ENCODE peak calls at places on chromosomes 11 and 22, in ten cellular contexts. One of them, this sample, is unnamed.

GRCh38 chr11:17219016-17219415 is 11.2 kb upstream of the PIK3C2A start:
- DNase-seq in K562: no peak
- DNase-seq in A549: no peak
- DNase-seq in heart left ventricle: no peak
- DNase-seq in cardiac muscle cell: peak
- DNase-seq in kidney: no peak
- DNase-seq in fibroblast of pulmonary artery: no peak
- DNase-seq in lower lobe of right lung: no peak
- DNase-seq in Peyer's patch: no peak
- DNase-seq in body of pancreas: no peak
- DNase-seq in this sample: no peak

GRCh38 chr22:35627267-35628041 is 10.3 kb upstream of the MB start:
- DNase-seq in lower lobe of right lung: peak
- DNase-seq in Peyer's patch: peak
- DNase-seq in K562: no peak
- DNase-seq in kidney: peak
- DNase-seq in A549: peak
- DNase-seq in heart left ventricle: peak
- DNase-seq in fibroblast of pulmonary artery: peak
- DNase-seq in body of pancreas: peak
- DNase-seq in cardiac muscle cell: peak
- DNase-seq in this sample: peak

GRCh38 chr11:128463975-128464374 is 123.4 kb downstream of the ETS1 start:
- DNase-seq in body of pancreas: no peak
- DNase-seq in kidney: no peak
- DNase-seq in Peyer's patch: no peak
- DNase-seq in cardiac muscle cell: no peak
- DNase-seq in fibroblast of pulmonary artery: no peak
- DNase-seq in heart left ventricle: no peak
- DNase-seq in A549: no peak
- DNase-seq in K562: no peak
- DNase-seq in lower lobe of right lung: no peak
- DNase-seq in this sample: no peak

GRCh38 chr11:75280770-75281468 is 40.3 kb downstream of the TPBGL start:
- DNase-seq in K562: no peak
- DNase-seq in heart left ventricle: no peak
- DNase-seq in A549: no peak
- DNase-seq in kidney: peak
- DNase-seq in fibroblast of pulmonary artery: no peak
- DNase-seq in body of pancreas: no peak
- DNase-seq in cardiac muscle cell: no peak
- DNase-seq in lower lobe of right lung: no peak
- DNase-seq in Peyer's patch: no peak
- DNase-seq in this sample: no peak

GRCh38 chr11:19349340-19350025 is 108.7 kb upstream of the E2F8 start:
- DNase-seq in cardiac muscle cell: peak
- DNase-seq in lower lobe of right lung: no peak
- DNase-seq in fibroblast of pulmonary artery: peak
- DNase-seq in Peyer's patch: no peak
- DNase-seq in body of pancreas: no peak
- DNase-seq in K562: no peak
- DNase-seq in kidney: no peak
- DNase-seq in heart left ventricle: peak
- DNase-seq in A549: no peak
- DNase-seq in this sample: no peak

GRCh38 chr11:119307219-119307618 is 9.7 kb downstream of the MCAM start:
- DNase-seq in heart left ventricle: no peak
- DNase-seq in kidney: no peak
- DNase-seq in body of pancreas: no peak
- DNase-seq in cardiac muscle cell: no peak
- DNase-seq in K562: no peak
- DNase-seq in fibroblast of pulmonary artery: no peak
- DNase-seq in Peyer's patch: no peak
- DNase-seq in lower lobe of right lung: no peak
- DNase-seq in A549: no peak
- DNase-seq in this sample: no peak

GRCh38 chr11:83151274-83151977 is 5.5 kb upstream of the PCF11 start:
- DNase-seq in Peyer's patch: peak
- DNase-seq in A549: no peak
- DNase-seq in kidney: no peak
- DNase-seq in heart left ventricle: no peak
- DNase-seq in lower lobe of right lung: no peak
- DNase-seq in fibroblast of pulmonary artery: no peak
- DNase-seq in K562: peak
- DNase-seq in body of pancreas: no peak
- DNase-seq in cardiac muscle cell: no peak
- DNase-seq in this sample: no peak

GRCh38 chr11:46333129-46333947 is 13.9 kb upstream of the DGKZ start:
- DNase-seq in heart left ventricle: no peak
- DNase-seq in body of pancreas: no peak
- DNase-seq in Peyer's patch: no peak
- DNase-seq in K562: no peak
- DNase-seq in kidney: no peak
- DNase-seq in cardiac muscle cell: no peak
- DNase-seq in A549: no peak
- DNase-seq in lower lobe of right lung: no peak
- DNase-seq in fibroblast of pulmonary artery: no peak
- DNase-seq in this sample: no peak

GRCh38 chr11:58650496-58650895 is 28.0 kb downstream of the CNTF start:
- DNase-seq in heart left ventricle: no peak
- DNase-seq in cardiac muscle cell: no peak
- DNase-seq in lower lobe of right lung: no peak
- DNase-seq in fibroblast of pulmonary artery: no peak
- DNase-seq in Peyer's patch: no peak
- DNase-seq in A549: no peak
- DNase-seq in K562: no peak
- DNase-seq in kidney: no peak
- DNase-seq in body of pancreas: no peak
- DNase-seq in this sample: no peak

GRCh38 chr11:10454902-10455631 is at the start of gene AMPD3:
- DNase-seq in body of pancreas: peak
- DNase-seq in fibroblast of pulmonary artery: peak
- DNase-seq in Peyer's patch: peak
- DNase-seq in cardiac muscle cell: peak
- DNase-seq in kidney: no peak
- DNase-seq in heart left ventricle: no peak
- DNase-seq in K562: peak
- DNase-seq in lower lobe of right lung: no peak
- DNase-seq in A549: peak
- DNase-seq in this sample: peak

DNA sequence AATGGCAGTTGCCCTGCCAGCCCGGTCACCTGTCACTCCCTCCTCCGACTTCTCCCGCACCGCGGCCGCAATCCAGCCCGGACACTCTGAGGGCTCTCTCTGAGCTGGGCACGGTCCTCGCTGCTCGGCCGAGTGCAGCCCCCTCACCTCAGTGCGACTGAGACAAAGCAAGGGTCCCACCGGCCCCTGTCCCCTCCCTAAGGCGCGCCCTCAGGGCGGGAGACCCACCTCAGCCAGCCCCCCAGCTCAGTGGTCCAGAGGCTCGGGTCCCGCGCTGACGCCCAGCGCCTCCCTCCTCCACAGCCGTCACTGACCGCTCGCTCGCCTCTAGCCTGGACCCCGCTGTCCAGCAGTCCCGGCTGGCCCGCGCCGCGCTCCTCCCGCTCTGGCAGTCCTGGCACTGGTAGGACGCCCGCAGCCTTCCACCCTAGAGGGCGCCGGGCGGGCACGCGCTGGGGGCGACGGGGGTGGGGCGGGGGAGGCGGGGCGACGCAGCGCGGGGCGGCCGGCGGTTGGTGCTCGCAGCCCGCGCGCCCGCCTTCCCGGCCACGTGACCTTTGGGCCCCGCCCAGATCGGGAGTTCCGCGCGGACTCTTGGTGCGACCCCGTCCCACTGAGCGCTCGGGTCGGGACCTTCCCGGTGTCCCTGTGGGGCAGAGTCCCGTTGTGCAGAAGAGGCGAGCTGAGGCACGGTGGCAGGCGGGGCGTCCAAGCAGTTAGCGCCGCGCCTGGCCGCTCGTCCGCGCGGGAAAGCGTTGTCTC is 7.9 kb upstream of the L3MBTL2 start:
- DNase-seq in K562: peak
- DNase-seq in body of pancreas: peak
- DNase-seq in heart left ventricle: peak
- DNase-seq in cardiac muscle cell: peak
- DNase-seq in lower lobe of right lung: peak
- DNase-seq in kidney: peak
- DNase-seq in fibroblast of pulmonary artery: peak
- DNase-seq in Peyer's patch: peak
- DNase-seq in A549: peak
- DNase-seq in this sample: peak
- TF ChIP-seq CTCF in K562: no peak
- TF ChIP-seq CTCF in body of pancreas: peak
- TF ChIP-seq CTCF in heart left ventricle: no peak
- TF ChIP-seq CTCF in cardiac muscle cell: peak
- TF ChIP-seq CTCF in lower lobe of right lung: peak
- TF ChIP-seq CTCF in kidney: peak
- TF ChIP-seq CTCF in fibroblast of pulmonary artery: no peak
- TF ChIP-seq CTCF in Peyer's patch: no peak
- TF ChIP-seq CTCF in A549: peak
- TF ChIP-seq CTCF in this sample: no peak

DNA sequence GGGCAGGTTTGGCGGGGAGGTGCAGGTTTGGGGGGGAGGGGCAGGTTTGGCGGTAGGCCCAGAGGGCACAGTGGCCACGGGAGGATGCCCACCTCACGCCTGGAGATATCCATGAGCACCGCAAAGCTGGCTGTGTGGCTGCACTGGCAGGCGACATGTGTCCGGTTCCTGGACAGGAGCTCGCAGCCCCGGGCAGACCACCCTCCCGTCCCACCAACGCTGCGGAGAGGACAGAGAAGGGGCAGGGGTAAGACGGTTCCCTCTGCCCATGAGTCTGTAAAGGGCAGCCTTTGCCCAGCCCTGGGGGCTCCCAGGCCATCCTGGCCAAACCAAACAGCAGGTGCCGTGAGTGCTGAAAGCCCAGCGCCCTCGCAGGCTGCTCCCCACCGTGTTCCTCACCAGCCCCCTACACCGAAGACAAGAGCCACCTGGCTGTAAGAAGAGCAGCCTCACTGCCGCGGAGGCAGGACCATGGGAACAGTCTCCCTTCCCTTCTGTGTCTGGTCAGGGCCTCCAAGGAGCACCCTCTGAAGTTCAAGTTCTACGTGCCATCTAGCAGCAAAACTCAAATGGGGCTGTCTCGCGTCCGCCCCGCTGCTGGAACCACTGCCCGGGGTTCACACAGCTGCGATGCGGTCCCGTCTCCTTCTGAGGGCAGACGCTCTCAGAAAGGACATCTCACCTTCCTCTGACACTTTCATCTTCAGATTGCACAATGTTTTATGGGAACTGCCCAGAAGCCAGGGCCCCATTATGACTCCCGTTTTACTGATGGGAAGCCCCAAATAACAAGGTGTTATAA is 43.2 kb downstream of the TRMU start:
- DNase-seq in K562: no peak
- DNase-seq in heart left ventricle: no peak
- DNase-seq in body of pancreas: no peak
- DNase-seq in A549: no peak
- DNase-seq in fibroblast of pulmonary artery: no peak
- DNase-seq in lower lobe of right lung: peak
- DNase-seq in cardiac muscle cell: no peak
- DNase-seq in kidney: peak
- DNase-seq in Peyer's patch: no peak
- DNase-seq in this sample: no peak
- H3K4me3 ChIP-seq in K562: no peak
- H3K4me3 ChIP-seq in heart left ventricle: no peak
- H3K4me3 ChIP-seq in body of pancreas: no peak
- H3K4me3 ChIP-seq in A549: peak
- H3K4me3 ChIP-seq in fibroblast of pulmonary artery: no peak
- H3K4me3 ChIP-seq in lower lobe of right lung: no peak
- H3K4me3 ChIP-seq in cardiac muscle cell: no peak
- H3K4me3 ChIP-seq in kidney: peak
- H3K4me3 ChIP-seq in Peyer's patch: no peak
- H3K4me3 ChIP-seq in this sample: no peak

DNA sequence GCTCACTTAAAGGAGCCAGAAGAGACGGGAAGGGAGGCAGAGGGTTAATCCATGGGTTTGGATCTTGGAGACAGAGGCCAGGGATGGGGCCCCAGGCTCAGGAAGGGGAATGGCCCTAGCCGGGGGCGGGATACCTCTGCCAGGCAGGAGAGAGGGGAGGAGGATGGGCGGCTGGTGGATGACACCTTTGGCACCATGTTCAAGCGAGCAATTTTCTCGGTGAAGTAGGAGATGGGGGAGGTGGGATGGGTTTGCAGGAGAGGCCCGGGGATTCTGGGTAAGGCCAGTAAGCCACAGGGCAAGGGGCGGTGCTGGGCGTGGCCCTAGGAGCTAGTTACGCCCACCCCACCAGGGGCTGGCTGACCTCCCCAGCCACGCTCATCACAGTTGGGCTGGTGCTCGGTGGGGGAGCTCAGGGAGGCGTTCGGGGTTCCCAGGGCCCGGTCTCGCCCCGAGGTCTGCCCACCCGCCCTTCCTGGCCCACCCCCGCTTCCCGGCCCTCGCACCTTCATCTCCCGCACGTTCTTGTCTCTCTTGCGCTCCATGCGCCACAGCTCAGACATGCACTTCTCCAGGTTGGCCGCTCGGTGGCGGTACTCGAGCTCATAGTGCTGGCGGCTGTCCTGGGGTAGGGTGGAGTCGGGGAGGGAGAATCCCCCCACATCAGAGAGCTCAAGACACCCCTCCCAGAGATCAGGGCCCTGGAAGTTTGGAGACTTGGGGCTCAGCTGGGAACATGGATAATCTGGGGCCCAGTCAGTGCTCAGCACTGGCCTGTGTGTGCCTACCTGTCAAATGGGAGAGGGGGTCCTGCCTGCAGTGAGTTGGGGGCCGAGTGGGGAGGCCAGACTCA is 12.7 kb downstream of the BAIAP2L2 start:
- DNase-seq in K562: peak
- DNase-seq in heart left ventricle: no peak
- DNase-seq in body of pancreas: no peak
- DNase-seq in Peyer's patch: no peak
- DNase-seq in lower lobe of right lung: peak
- DNase-seq in fibroblast of pulmonary artery: peak
- DNase-seq in kidney: peak
- DNase-seq in cardiac muscle cell: peak
- DNase-seq in A549: no peak
- DNase-seq in this sample: no peak
- TF ChIP-seq CTCF in K562: peak
- TF ChIP-seq CTCF in heart left ventricle: peak
- TF ChIP-seq CTCF in body of pancreas: no peak
- TF ChIP-seq CTCF in Peyer's patch: peak
- TF ChIP-seq CTCF in lower lobe of right lung: peak
- TF ChIP-seq CTCF in fibroblast of pulmonary artery: peak
- TF ChIP-seq CTCF in kidney: no peak
- TF ChIP-seq CTCF in cardiac muscle cell: peak
- TF ChIP-seq CTCF in A549: no peak
- TF ChIP-seq CTCF in this sample: peak

DNA sequence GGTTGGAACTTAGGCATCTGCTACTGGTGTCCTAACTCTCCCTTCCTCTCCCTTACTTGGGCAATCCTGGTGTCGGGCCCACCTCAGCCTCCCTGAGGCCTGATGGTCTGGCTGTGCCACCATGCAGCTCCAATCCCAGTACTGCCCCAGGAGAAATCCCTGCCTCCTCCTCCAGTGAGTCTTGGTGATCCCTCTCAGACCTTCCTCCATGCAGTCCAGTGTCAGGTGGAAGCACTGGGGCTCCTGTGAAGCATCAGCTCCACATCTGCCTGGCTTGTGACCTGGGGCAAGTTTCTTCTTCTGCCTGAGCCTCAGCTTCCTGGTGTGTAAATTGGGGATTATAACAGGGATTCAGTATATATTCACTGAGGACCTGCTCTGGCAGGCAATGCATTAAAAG is 1.8 kb upstream of the PELI3 start:
- DNase-seq in lower lobe of right lung: no peak
- DNase-seq in cardiac muscle cell: no peak
- DNase-seq in body of pancreas: no peak
- DNase-seq in K562: no peak
- DNase-seq in fibroblast of pulmonary artery: no peak
- DNase-seq in Peyer's patch: no peak
- DNase-seq in A549: no peak
- DNase-seq in heart left ventricle: no peak
- DNase-seq in kidney: no peak
- DNase-seq in this sample: no peak
- H3K4me3 ChIP-seq in lower lobe of right lung: no peak
- H3K4me3 ChIP-seq in cardiac muscle cell: no peak
- H3K4me3 ChIP-seq in body of pancreas: no peak
- H3K4me3 ChIP-seq in K562: no peak
- H3K4me3 ChIP-seq in fibroblast of pulmonary artery: no peak
- H3K4me3 ChIP-seq in Peyer's patch: no peak
- H3K4me3 ChIP-seq in A549: no peak
- H3K4me3 ChIP-seq in heart left ventricle: no peak
- H3K4me3 ChIP-seq in kidney: no peak
- H3K4me3 ChIP-seq in this sample: no peak

This sample was measured in AG10803.